ENCODE peak calls at places on chromosomes 13 and 19, in four cellular contexts. P is endodermal cell, T is heart right ventricle, Y is HFF-Myc. C is an unnamed sample.

GRCh38 chr19:5492281-5492812 is 37.1 kb downstream of the ZNRF4 start:
- DNase-seq in P (no peak), T (no peak), Y (no peak), C (no peak)

GRCh38 chr19:19223060-19223459 is 11.3 kb downstream of the NCAN start:
- DNase-seq in P (no peak), T (no peak), Y (no peak), C (no peak)

GRCh38 chr13:113741101-113741731 is 17.8 kb upstream of the TMEM255B start:
- DNase-seq in P (no peak), T (no peak), Y (no peak), C (no peak)

GRCh38 chr13:109785141-109785891 is 1.1 kb downstream of the IRS2 start:
- DNase-seq in P (peak), T (peak), Y (no peak), C (no peak)

GRCh38 chr19:17302391-17303166 is 646 bp downstream of the ABHD8 start:
- DNase-seq in P (peak), T (no peak), Y (no peak), C (no peak)

GRCh38 chr19:40806385-40807146 is 7.6 kb downstream of the EGLN2 start:
- DNase-seq in P (peak), T (peak), Y (peak), C (no peak)

GRCh38 chr19:35641515-35642151 is at the start of gene ETV2:
- DNase-seq in P (peak), T (peak), Y (no peak), C (no peak)

GRCh38 chr13:111346281-111346680 is 25.8 kb downstream of the TEX29 start:
- DNase-seq in P (no peak), T (no peak), Y (no peak), C (no peak)

GRCh38 chr13:78786399-78786879 is 127.5 kb upstream of the OBI1 start:
- DNase-seq in P (no peak), T (no peak), Y (no peak), C (no peak)

GRCh38 chr19:40216013-40216776 is 2.0 kb downstream of the TTC9B start:
- DNase-seq in P (no peak), T (no peak), Y (no peak), C (no peak)

GRCh38 chr13:94678845-94679244 is 33.5 kb downstream of the SOX21 start:
- DNase-seq in P (no peak), T (no peak), Y (no peak), C (no peak)

GRCh38 chr13:30802953-30803478 is 67.7 kb downstream of the ALOX5AP start:
- DNase-seq in P (peak), T (peak), Y (peak), C (no peak)

GRCh38 chr19:22832031-22832762 is at the start of gene ZNF723:
- DNase-seq in P (no peak), T (no peak), Y (no peak), C (no peak)

GRCh38 chr19:1671716-1672037 is 19.3 kb upstream of the TCF3 start:
- DNase-seq in P (no peak), T (no peak), Y (no peak), C (no peak)

GRCh38 chr19:45730389-45731288 is at the start of gene FBXO46:
- DNase-seq in P (peak), T (peak), Y (peak), C (peak)

GRCh38 chr13:40149611-40150283 is 494.3 kb downstream of the COG6 start:
- DNase-seq in P (no peak), T (peak), Y (peak), C (peak)

GRCh38 chr19:54418030-54418929 is 3.0 kb downstream of the TTYH1 start:
- DNase-seq in P (peak), T (no peak), Y (no peak), C (no peak)

GRCh38 chr19:5211217-5211822 is 129.3 kb downstream of the PTPRS start:
- DNase-seq in P (no peak), T (no peak), Y (no peak), C (no peak)

GRCh38 chr13:25148005-25148798 is 23.9 kb downstream of the AMER2 start:
- DNase-seq in P (no peak), T (no peak), Y (no peak), C (no peak)

GRCh38 chr19:2014731-2015610 is 543 bp downstream of the BTBD2 start:
- DNase-seq in P (peak), T (no peak), Y (no peak), C (no peak)

GRCh38 chr13:48829536-48829935 is 146.2 kb upstream of the FNDC3A start:
- DNase-seq in P (no peak), T (no peak), Y (no peak), C (no peak)

GRCh38 chr13:74104661-74105275 is 29.4 kb downstream of the KLF12 start:
- DNase-seq in P (no peak), T (no peak), Y (no peak), C (no peak)

GRCh38 chr13:29484796-29485195 is 110.7 kb downstream of the SLC7A1 start:
- DNase-seq in P (peak), T (no peak), Y (no peak), C (no peak)

GRCh38 chr19:6694147-6694815 is 24.3 kb upstream of the TNFSF14 start:
- DNase-seq in P (no peak), T (no peak), Y (no peak), C (no peak)

GRCh38 chr19:2271516-2272103 is 10.4 kb downstream of the PEAK3 start:
- DNase-seq in P (no peak), T (no peak), Y (no peak), C (no peak)

GRCh38 chr13:27476943-27477681 is 26.7 kb upstream of the MTIF3 start:
- DNase-seq in P (no peak), T (no peak), Y (no peak), C (no peak)

GRCh38 chr13:27022571-27023311 is 148.9 kb downstream of the USP12 start:
- DNase-seq in P (peak), T (no peak), Y (no peak), C (no peak)

GRCh38 chr19:47411101-47411500 is 8.2 kb downstream of the MEIS3 start:
- DNase-seq in P (no peak), T (no peak), Y (no peak), C (no peak)

GRCh38 chr13:49791214-49791752 is 1.2 kb downstream of the KPNA3 start:
- DNase-seq in P (peak), T (no peak), Y (no peak), C (peak)

GRCh38 chr13:97658556-97658955 is 224.6 kb downstream of the RAP2A start:
- DNase-seq in P (no peak), T (no peak), Y (no peak), C (no peak)

GRCh38 chr13:97660488-97661086 is 226.6 kb downstream of the RAP2A start:
- DNase-seq in P (no peak), T (peak), Y (no peak), C (no peak)

GRCh38 chr13:97653741-97654140 is 219.8 kb downstream of the RAP2A start:
- DNase-seq in P (no peak), T (no peak), Y (no peak), C (no peak)

DNA sequence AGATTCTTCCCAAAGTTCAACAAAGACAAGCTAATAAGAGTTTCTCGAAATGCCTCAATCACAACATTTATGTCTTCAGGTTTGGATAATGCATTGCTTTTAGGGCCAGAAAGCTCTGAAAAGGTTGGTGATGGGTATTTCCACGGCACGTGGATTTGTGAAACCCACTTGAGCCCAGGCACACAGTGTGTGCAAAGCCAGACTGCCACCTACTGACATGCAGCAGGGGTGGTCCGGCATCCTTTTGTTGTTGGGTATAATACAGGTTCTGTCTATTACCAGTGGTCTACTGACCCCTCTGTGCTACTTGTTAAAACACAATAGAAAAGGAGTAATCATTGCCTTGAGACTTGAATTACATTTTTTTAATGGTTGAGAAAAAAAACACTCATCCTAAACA is 225.6 kb downstream of the RAP2A start:
- DNase-seq in P (no peak), T (peak), Y (no peak), C (peak)
- TF ChIP-seq CTCF in P (peak), T (peak), Y (peak), C (peak)

GRCh38 chr19:10568444-10568825 is 344 bp downstream of the CDKN2D start:
- DNase-seq in P (peak), T (peak), Y (no peak), C (no peak)

GRCh38 chr19:10566658-10567410 is 1.0 kb upstream of the KRI1 start:
- DNase-seq in P (peak), T (no peak), Y (no peak), C (no peak)

GRCh38 chr19:10567696-10568443 is 909 bp downstream of the CDKN2D start:
- DNase-seq in P (no peak), T (no peak), Y (no peak), C (no peak)

GRCh38 chr19:10566408-10566657 is 523 bp upstream of the KRI1 start:
- DNase-seq in P (no peak), T (no peak), Y (no peak), C (no peak)

GRCh38 chr19:10568826-10569651 is at the start of gene CDKN2D:
- DNase-seq in P (peak), T (peak), Y (peak), C (peak)
- TF ChIP-seq CTCF in P (peak), T (peak), Y (no peak), C (peak)

DNA sequence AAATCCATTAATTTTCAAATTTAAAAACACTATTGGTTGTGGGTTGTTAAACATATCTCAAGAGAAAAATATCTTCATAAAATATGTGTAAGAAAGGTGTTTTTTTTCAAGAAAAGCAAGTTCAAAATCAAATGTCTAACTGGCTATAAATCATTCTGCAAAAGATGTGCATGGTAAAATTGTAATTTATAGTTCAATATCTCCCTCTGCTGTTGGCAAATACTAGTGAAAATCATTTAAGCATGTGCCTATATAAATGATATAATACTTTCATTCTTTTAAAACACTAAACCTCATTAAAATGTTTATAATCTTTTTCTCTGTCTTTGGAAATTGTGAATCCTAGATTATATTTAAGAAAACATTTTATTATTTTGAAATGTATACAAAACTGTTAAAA is 17.2 kb upstream of the SLITRK6 start:
- DNase-seq in P (no peak), T (no peak), Y (no peak), C (no peak)
- TF ChIP-seq CTCF in P (peak), T (no peak), Y (no peak), C (no peak)

GRCh38 chr13:60623131-60623530 is 226.1 kb downstream of the TDRD3 start:
- DNase-seq in P (no peak), T (no peak), Y (no peak), C (no peak)

GRCh38 chr13:60629158-60629557 is 232.1 kb downstream of the TDRD3 start:
- DNase-seq in P (no peak), T (no peak), Y (no peak), C (no peak)

DNA sequence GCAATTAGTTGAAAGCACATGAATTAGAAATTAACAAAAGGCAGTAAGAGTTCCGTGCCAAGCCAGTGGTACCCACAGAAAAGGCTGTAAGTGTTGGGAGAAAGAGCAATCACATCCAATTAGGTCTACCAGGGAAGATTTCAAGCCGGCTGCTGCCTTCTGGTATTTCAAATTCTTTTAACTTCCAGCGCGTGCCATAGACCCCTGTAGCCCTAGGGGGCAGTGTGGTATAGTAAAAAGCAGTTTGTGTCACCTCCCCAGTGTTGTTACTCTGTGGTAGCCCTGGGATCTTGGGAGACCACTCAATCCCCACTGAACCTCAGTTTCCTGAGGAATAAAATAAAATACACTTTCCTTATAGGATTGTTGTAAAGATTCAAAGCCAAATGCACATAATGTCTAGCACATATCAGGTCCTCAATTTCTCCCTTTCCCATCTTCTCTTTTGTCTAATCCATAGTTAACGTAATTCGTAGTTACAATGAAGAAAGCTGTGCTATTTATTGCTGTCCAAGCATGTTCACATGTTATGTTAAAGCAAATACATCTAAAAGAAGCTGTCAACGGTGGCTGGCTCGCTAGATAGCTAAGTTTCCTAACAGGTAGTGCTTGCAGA is 230.2 kb downstream of the TDRD3 start:
- DNase-seq in P (peak), T (peak), Y (no peak), C (no peak)
- TF ChIP-seq CTCF in P (peak), T (no peak), Y (peak), C (peak)

DNA sequence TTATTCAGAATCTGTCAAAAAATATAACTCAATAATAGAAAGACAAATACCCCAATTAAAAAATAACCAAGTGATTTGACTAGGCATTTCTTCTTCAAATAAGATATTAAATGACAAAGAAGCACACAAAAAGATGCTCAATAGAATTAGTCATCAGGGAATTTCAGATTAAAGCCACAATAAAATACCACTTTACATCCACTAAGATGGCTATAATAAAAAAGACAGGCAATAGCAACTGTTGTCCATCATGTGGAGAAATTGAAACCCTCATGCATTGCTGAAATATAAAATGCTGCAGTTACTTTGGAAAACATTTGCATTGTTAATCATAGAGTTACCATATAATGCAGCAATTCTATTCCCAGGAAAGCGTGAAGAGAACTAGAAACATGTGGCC is 605.4 kb upstream of the SLITRK1 start:
- DNase-seq in P (no peak), T (no peak), Y (no peak), C (no peak)
- TF ChIP-seq CTCF in P (no peak), T (no peak), Y (no peak), C (no peak)

GRCh38 chr19:48560095-48560530 is 8.1 kb downstream of the SULT2B1 start:
- DNase-seq in P (no peak), T (no peak), Y (no peak), C (no peak)
- TF ChIP-seq CTCF in P (peak), T (no peak), Y (no peak), C (peak)

GRCh38 chr13:47017476-47017875 is 120.6 kb upstream of the HTR2A start:
- DNase-seq in P (no peak), T (no peak), Y (no peak), C (no peak)
- TF ChIP-seq CTCF in P (no peak), T (no peak), Y (no peak), C (no peak)